ENCODE peak calls at places on chromosome 20, in four cellular contexts. O is HEK293T, B is HepG2, P is K562. G is an unnamed sample.

GRCh38 chr20:52150440-52151258 is 40.9 kb downstream of the ZFP64 start:
- DNase-seq in O (peak), B (peak), P (peak), G (no peak)

GRCh38 chr20:50724112-50724724 is 7.2 kb upstream of the PARD6B start:
- DNase-seq in O (no peak), B (no peak), P (no peak), G (no peak)

GRCh38 chr20:16215056-16215455 is 358.2 kb downstream of the KIF16B start:
- DNase-seq in O (no peak), B (no peak), P (no peak), G (no peak)

GRCh38 chr20:37007898-37008649 is 56.6 kb upstream of the SAMHD1 start:
- DNase-seq in O (peak), B (peak), P (no peak), G (no peak)

GRCh38 chr20:2533118-2533517 is 3.3 kb upstream of the TMC2 start:
- DNase-seq in O (no peak), B (no peak), P (no peak), G (no peak)

GRCh38 chr20:40811660-40812414 is 122.8 kb upstream of the MAFB start:
- DNase-seq in O (no peak), B (no peak), P (no peak), G (no peak)

GRCh38 chr20:57103146-57103800 is 163.2 kb downstream of the BMP7 start:
- DNase-seq in O (no peak), B (no peak), P (no peak), G (no peak)

GRCh38 chr20:19720991-19721390 is 37.1 kb upstream of the RIN2 start:
- DNase-seq in O (no peak), B (no peak), P (no peak), G (no peak)

GRCh38 chr20:19212524-19213502 is at the start of gene SLC24A3:
- DNase-seq in O (peak), B (peak), P (no peak), G (peak)

GRCh38 chr20:46215913-46216707 is 92.2 kb downstream of the CDH22 start:
- DNase-seq in O (peak), B (peak), P (peak), G (peak)
- TF ChIP-seq ELF4 in O (no peak), B (no peak), P (no peak), G (no peak)

GRCh38 chr20:64044484-64045247 is 4.8 kb downstream of the SOX18 start:
- DNase-seq in O (no peak), B (no peak), P (no peak), G (no peak)
- TF ChIP-seq ELF4 in O (no peak), B (no peak), P (no peak), G (no peak)

DNA sequence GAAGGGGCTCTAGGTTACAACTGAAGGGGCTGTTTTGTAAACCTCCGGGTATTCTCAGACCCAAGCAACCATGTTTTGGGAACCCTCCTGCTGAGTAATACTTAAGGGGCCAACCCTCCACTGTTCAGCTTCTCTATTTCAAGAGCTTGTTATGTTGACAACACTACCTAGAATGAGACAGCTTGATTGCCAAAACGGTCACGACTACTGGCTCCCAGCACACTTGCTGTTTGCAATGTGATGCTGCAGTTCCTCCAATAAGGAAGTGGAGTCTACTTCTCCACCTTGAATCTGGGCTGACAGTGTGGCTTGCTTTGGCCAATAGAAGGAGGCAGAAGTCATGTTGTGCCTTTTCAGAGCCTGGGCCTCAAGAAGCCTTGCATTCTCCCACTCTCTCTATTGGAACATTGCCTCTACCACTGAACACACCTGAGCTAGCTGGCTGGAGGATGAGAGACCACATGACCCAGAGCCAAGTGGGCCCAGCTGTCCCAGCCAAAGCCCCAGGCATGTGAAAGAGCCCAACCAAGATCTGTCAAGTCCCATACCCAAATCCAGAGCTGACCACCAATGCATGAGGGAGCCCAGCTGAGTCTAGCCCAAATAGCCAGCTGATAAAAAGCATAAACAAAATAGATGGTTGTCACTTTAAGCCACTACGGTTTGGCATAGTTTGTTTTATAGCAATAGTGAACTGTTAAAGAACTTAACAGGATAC is 107.9 kb downstream of the PRND start:
- DNase-seq in O (no peak), B (no peak), P (no peak), G (no peak)
- TF ChIP-seq ELF4 in O (no peak), B (no peak), P (no peak), G (no peak)

GRCh38 chr20:20890751-20891150 is 178.3 kb upstream of the RALGAPA2 start:
- DNase-seq in O (no peak), B (no peak), P (no peak), G (no peak)

GRCh38 chr20:20892328-20892727 is 179.9 kb upstream of the RALGAPA2 start:
- DNase-seq in O (no peak), B (no peak), P (no peak), G (no peak)

GRCh38 chr20:20888273-20888656 is 175.8 kb upstream of the RALGAPA2 start:
- DNase-seq in O (no peak), B (no peak), P (no peak), G (no peak)

GRCh38 chr20:20881808-20882207 is 169.4 kb upstream of the RALGAPA2 start:
- DNase-seq in O (no peak), B (no peak), P (no peak), G (no peak)

DNA sequence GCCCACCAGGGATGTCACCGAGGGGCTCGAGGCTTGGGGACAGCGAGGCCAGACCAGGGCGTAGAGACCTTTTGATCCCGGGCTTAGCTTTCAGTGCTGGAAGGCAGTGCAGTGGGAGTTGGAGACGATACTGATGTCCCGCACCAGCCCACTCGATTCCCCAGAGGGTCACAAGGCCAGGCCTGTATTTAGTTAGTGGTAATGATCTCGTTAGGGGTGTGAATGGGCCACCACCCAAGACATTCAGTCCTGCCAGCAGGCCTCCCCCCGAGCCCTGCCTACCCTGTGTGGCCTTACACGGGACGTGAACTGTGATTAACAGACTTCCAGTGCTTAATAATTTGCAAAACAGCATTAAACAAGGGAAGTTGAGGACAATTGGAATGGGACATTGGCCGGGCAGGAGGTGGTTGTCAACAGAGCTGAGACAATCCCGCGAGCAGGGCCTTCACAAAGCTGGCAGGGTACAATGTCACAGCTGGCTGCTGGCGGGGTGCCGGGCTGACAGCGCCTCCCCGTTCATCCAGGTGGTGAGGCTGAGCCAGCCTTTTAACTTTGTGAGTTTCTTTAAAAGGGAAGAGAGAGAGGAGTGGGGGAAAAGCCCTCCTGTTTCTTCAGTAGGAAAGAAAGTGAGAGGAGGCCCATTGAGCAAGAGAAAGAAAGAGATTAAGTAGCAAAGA is 175.3 kb upstream of the RALGAPA2 start:
- DNase-seq in O (no peak), B (no peak), P (no peak), G (peak)
- TF ChIP-seq ELF4 in O (no peak), B (no peak), P (no peak), G (no peak)

GRCh38 chr20:63919130-63919529 is 24.2 kb downstream of the DNAJC5 start:
- DNase-seq in O (no peak), B (no peak), P (no peak), G (no peak)
- TF ChIP-seq ELF4 in O (no peak), B (no peak), P (no peak), G (no peak)

GRCh38 chr20:25120920-25121319 is 39.0 kb upstream of the VSX1 start:
- DNase-seq in O (no peak), B (no peak), P (no peak), G (no peak)
- TF ChIP-seq ELF4 in O (no peak), B (no peak), P (no peak), G (no peak)

G was measured in WTC11.